ENCODE peak calls at places on chromosomes 16 and 17, in four cellular contexts. N is IMR-90, I is mucosa of descending colon, Y is lower leg skin. C is an unnamed sample.
A peak's percentile ranks its signal among the peaks of the same experiment; 100 is the strongest.

GRCh38 chr17:32882734-32883133 is 5.8 kb upstream of the MYO1D start:
- DNase-seq in Y (no peak), N (peak; percentile 32), I (no peak), C (no peak)

GRCh38 chr16:68401871-68402747 is 46.2 kb downstream of the SMPD3 start:
- DNase-seq in I (no peak), Y (no peak), N (peak; percentile 68), C (no peak)

GRCh38 chr16:28580726-28581315 is 16.0 kb downstream of the SULT1A2 start:
- DNase-seq in I (no peak), N (no peak), Y (no peak), C (no peak)

GRCh38 chr17:2453325-2453724 is 52.5 kb upstream of the MNT start:
- DNase-seq in N (no peak), Y (no peak), I (no peak), C (no peak)

GRCh38 chr17:64679710-64680216 is 17.7 kb upstream of the SMURF2 start:
- DNase-seq in Y (no peak), I (no peak), N (peak; percentile 99), C (no peak)

GRCh38 chr17:74141612-74142011 is 61.9 kb upstream of the RPL38 start:
- DNase-seq in N (no peak), I (no peak), Y (no peak), C (no peak)

GRCh38 chr16:67733734-67734470 is 14.8 kb upstream of the GFOD2 start:
- DNase-seq in N (no peak), I (no peak), Y (no peak), C (no peak)

GRCh38 chr17:31397256-31397939 is 5.9 kb downstream of the RAB11FIP4 start:
- DNase-seq in Y (peak; percentile 74), N (no peak), I (no peak), C (no peak)

GRCh38 chr16:20768818-20769217 is 5.0 kb downstream of the ACSM3 start:
- DNase-seq in N (no peak), I (no peak), Y (no peak), C (no peak)

GRCh38 chr16:88264641-88265285 is 118.0 kb upstream of the ZNF469 start:
- DNase-seq in Y (peak; percentile 100), I (peak; percentile 89), N (peak; percentile 94), C (no peak)

GRCh38 chr17:40515491-40516041 is 14.1 kb upstream of the TNS4 start:
- DNase-seq in Y (peak; percentile 75), N (no peak), I (no peak), C (peak; percentile 16)

GRCh38 chr17:5705081-5705875 is 121.0 kb upstream of the NLRP1 start:
- DNase-seq in Y (peak; percentile 48), N (peak; percentile 1), I (no peak), C (peak; percentile 17)

GRCh38 chr17:80026359-80027042 is 9.2 kb downstream of the TBC1D16 start:
- DNase-seq in I (no peak), Y (no peak), N (no peak), C (no peak)

GRCh38 chr16:5581963-5582362 is 484.4 kb upstream of the EEF2KMT start:
- DNase-seq in N (no peak), Y (no peak), I (no peak), C (no peak)

GRCh38 chr17:48915459-48916282 is 7.5 kb downstream of the UBE2Z start:
- DNase-seq in I (no peak), N (peak; percentile 93), Y (no peak), C (no peak)

GRCh38 chr17:17710728-17711541 is 29.7 kb downstream of the RAI1 start:
- DNase-seq in I (peak; percentile 88), Y (no peak), N (peak; percentile 93), C (no peak)

GRCh38 chr17:42182927-42183734 is 2.1 kb downstream of the HCRT start:
- DNase-seq in I (no peak), N (peak; percentile 60), Y (no peak), C (no peak)

GRCh38 chr16:69073181-69073669 is 32.2 kb upstream of the HAS3 start:
- DNase-seq in I (no peak), N (peak; percentile 92), Y (no peak), C (no peak)

GRCh38 chr16:9408297-9408696 is 316.9 kb downstream of the HAPSTR1 start:
- DNase-seq in N (no peak), I (no peak), Y (no peak), C (no peak)

GRCh38 chr17:83098241-83099085 is 19.1 kb downstream of the METRNL start:
- DNase-seq in I (no peak), N (no peak), Y (no peak), C (no peak)

GRCh38 chr16:1208239-1208830 is 16.7 kb downstream of the TPSG1 start:
- DNase-seq in I (no peak), N (no peak), Y (no peak), C (no peak)

GRCh38 chr17:80877095-80877828 is 114.4 kb upstream of the CHMP6 start:
- DNase-seq in Y (no peak), N (no peak), I (peak; percentile 48), C (no peak)

GRCh38 chr17:45780921-45781320 is 3.2 kb upstream of the CRHR1 start:
- DNase-seq in I (no peak), N (no peak), Y (no peak), C (no peak)

GRCh38 chr17:35022536-35023063 is 40.9 kb downstream of the RFFL start:
- DNase-seq in N (peak; percentile 87), I (peak; percentile 80), Y (peak; percentile 91), C (no peak)

GRCh38 chr16:55003916-55004315 is 73.3 kb downstream of the IRX5 start:
- DNase-seq in I (no peak), N (no peak), Y (peak; percentile 48), C (no peak)

GRCh38 chr17:31571124-31571892 is 179.8 kb downstream of the RAB11FIP4 start:
- DNase-seq in N (peak; percentile 98), Y (peak; percentile 94), I (peak; percentile 67), C (no peak)

GRCh38 chr16:15511759-15512487 is 77.5 kb downstream of the BMERB1 start:
- DNase-seq in N (no peak), I (no peak), Y (no peak), C (no peak)

GRCh38 chr16:1691956-1692355 is 13.9 kb downstream of the JPT2 start:
- DNase-seq in Y (no peak), I (no peak), N (peak; percentile 77), C (no peak)

GRCh38 chr16:2776500-2777139 is 460 bp downstream of the ELOB start:
- DNase-seq in Y (no peak), N (no peak), I (peak; percentile 77), C (peak; percentile 57)

GRCh38 chr17:28494445-28495188 is 11.5 kb upstream of the FOXN1 start:
- DNase-seq in I (peak; percentile 75), N (peak; percentile 52), Y (peak; percentile 94), C (peak; percentile 73)

GRCh38 chr17:72385482-72385881 is 264.7 kb downstream of the SOX9 start:
- DNase-seq in N (no peak), Y (no peak), I (no peak), C (no peak)

GRCh38 chr16:4142268-4142667 is 26.0 kb upstream of the ADCY9 start:
- DNase-seq in N (no peak), I (no peak), Y (no peak), C (no peak)

DNA sequence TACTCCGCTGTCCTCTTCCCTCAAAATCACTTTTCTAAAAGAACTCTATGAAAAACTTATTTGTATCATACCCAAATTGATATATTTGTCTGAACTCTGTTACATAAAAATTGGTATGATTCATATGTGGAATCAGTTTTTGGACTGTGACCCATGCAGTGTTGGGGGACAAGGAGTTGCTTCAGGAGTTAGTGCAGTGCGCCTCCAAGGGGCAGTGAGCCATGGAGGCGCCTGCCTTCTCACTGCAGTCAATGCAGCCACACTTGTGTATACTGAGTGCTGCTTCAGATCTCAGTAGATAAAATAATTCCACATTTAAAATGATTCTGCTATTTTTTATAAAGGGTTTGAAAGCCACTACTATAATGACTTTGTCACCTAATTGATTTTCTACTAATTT is 32.5 kb downstream of the DGKE start:
- DNase-seq in I (no peak), N (no peak), Y (no peak), C (peak; percentile 8)
- TF ChIP-seq CTCF in I (no peak), N (no peak), Y (no peak), C (peak; percentile 50)

GRCh38 chr16:84905965-84906460 is 86.2 kb downstream of the CRISPLD2 start:
- DNase-seq in I (no peak), Y (no peak), N (no peak), C (no peak)
- TF ChIP-seq CTCF in I (no peak), Y (no peak), N (no peak), C (no peak)

GRCh38 chr17:9116861-9117568 is 95.7 kb downstream of the NTN1 start:
- DNase-seq in I (no peak), N (no peak), Y (no peak), C (no peak)

GRCh38 chr17:9123594-9124553 is 102.6 kb downstream of the NTN1 start:
- DNase-seq in Y (no peak), N (no peak), I (no peak), C (no peak)

GRCh38 chr17:9124554-9124935 is 103.2 kb downstream of the NTN1 start:
- DNase-seq in Y (no peak), N (no peak), I (no peak), C (no peak)

GRCh38 chr17:9121186-9121820 is 100.0 kb downstream of the NTN1 start:
- DNase-seq in N (no peak), I (no peak), Y (no peak), C (no peak)

GRCh38 chr17:9120471-9120870 is 99.2 kb downstream of the NTN1 start:
- DNase-seq in N (no peak), Y (no peak), I (no peak), C (no peak)
- TF ChIP-seq CTCF in N (no peak), Y (no peak), I (no peak), C (peak; percentile 66)

DNA sequence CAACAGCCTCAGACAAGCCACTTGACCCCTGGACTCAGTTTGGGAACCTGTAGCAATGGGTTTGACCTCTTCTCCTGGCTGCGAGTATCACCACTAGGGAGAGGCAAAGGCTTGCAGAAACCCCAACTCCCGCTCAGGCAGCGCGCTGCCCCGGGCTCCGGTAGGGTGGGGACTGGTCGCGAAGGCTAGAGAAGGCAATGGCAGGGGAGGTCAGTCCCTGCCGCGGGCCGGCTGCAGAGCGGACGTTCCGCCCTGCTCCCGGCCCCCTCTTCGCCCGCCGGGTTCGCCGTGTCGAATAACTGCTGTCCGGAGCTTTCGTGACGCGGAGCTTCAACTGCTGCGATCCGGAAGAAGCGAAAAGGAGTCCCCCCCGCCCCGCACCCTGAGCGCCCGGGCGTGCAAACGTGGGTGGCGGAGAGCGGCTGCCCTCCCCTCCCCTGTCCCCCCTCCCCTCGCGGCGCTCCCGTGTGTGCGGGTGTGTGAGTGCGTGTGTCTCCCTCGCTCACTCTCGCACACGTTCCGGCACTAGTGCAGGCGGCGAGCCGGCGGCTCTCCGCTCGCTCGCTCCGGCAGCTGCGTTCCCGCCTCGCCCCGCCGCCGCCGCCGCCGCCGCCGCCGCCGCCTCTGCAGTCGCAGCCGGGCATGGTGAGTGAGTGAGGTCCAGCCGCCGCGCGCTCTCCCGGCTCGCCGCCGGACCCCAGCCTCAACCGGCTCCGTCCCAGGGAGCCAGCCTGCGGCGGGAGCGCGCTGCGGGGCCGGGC is 792 bp upstream of the SHISA6 start:
- DNase-seq in N (no peak), Y (peak; percentile 86), I (no peak), C (no peak)
- TF ChIP-seq CTCF in N (no peak), Y (no peak), I (no peak), C (no peak)

GRCh38 chr16:66324785-66325184 is 41.7 kb upstream of the CDH5 start:
- DNase-seq in I (no peak), N (no peak), Y (no peak), C (peak; percentile 21)
- TF ChIP-seq CTCF in I (no peak), N (peak; percentile 12), Y (no peak), C (peak; percentile 60)

C was measured in OCI-LY7.